ENCODE peak calls at places on chromosomes 7 and 10, in nine cellular contexts. J is endothelial cell of umbilical vein; C is upper lobe of left lung; T is GDM1; E is activated CD4-positive, alpha-beta T cell treated with anti-CD3 and anti-CD28 coated beads, Interleukin-2, amount 50 U/mL, for 1 hour; Y is progenitor cell of endocrine pancreas; U is left ventricle myocardium superior; K is SW 1271; Z is choroid plexus epithelial cell. L is an unnamed sample.

GRCh38 chr10:8035641-8036520 is 18.6 kb upstream of the GATA3 start:
- DNase-seq in J (no peak), C (no peak), T (no peak), E (no peak), Y (no peak), U (no peak), K (no peak), Z (no peak), L (no peak)

GRCh38 chr7:82012453-82012852 is 242.6 kb upstream of the HGF start:
- DNase-seq in J (no peak), C (no peak), T (no peak), E (no peak), Y (no peak), U (no peak), K (no peak), Z (peak), L (no peak)

GRCh38 chr7:77657427-77658331 is 38.6 kb upstream of the RSBN1L start:
- DNase-seq in J (peak), C (peak), T (no peak), E (no peak), Y (no peak), U (no peak), K (no peak), Z (peak), L (no peak)

GRCh38 chr7:44962483-44963251 is 16.1 kb downstream of the MYO1G start:
- DNase-seq in J (peak), C (no peak), T (no peak), E (no peak), Y (peak), U (peak), K (no peak), Z (peak), L (no peak)

GRCh38 chr10:78332013-78332412 is 298.4 kb downstream of the RPS24 start:
- DNase-seq in J (no peak), C (no peak), T (no peak), E (no peak), Y (no peak), U (no peak), K (no peak), Z (no peak), L (no peak)

GRCh38 chr7:46848944-46849343 is 733.0 kb downstream of the TNS3 start:
- DNase-seq in J (peak), C (no peak), T (no peak), E (no peak), Y (no peak), U (no peak), K (no peak), Z (peak), L (no peak)

GRCh38 chr7:132004528-132004927 is 448.1 kb upstream of the PODXL start:
- DNase-seq in J (no peak), C (no peak), T (no peak), E (no peak), Y (no peak), U (peak), K (no peak), Z (peak), L (no peak)

GRCh38 chr10:91745086-91745831 is 53.0 kb upstream of the TNKS2 start:
- DNase-seq in J (no peak), C (no peak), T (no peak), E (no peak), Y (peak), U (no peak), K (no peak), Z (peak), L (no peak)

GRCh38 chr7:127556404-127556803 is 29.0 kb downstream of the GCC1 start:
- DNase-seq in J (no peak), C (no peak), T (no peak), E (no peak), Y (no peak), U (no peak), K (no peak), Z (no peak), L (no peak)

GRCh38 chr7:72476608-72477305 is 64.6 kb upstream of the CALN1 start:
- DNase-seq in J (no peak), C (no peak), T (no peak), E (no peak), Y (no peak), U (no peak), K (no peak), Z (no peak), L (no peak)

GRCh38 chr7:94449151-94449725 is 54.5 kb downstream of the COL1A2 start:
- DNase-seq in J (peak), C (no peak), T (no peak), E (no peak), Y (no peak), U (no peak), K (no peak), Z (peak), L (no peak)

GRCh38 chr7:29459591-29459990 is 104.0 kb upstream of the PRR15 start:
- DNase-seq in J (no peak), C (no peak), T (no peak), E (no peak), Y (no peak), U (no peak), K (no peak), Z (no peak), L (no peak)

GRCh38 chr7:159078193-159078910 is 66.3 kb downstream of the VIPR2 start:
- DNase-seq in J (no peak), C (no peak), T (no peak), E (no peak), Y (no peak), U (no peak), K (no peak), Z (no peak), L (no peak)

GRCh38 chr7:2010551-2011265 is 222.0 kb downstream of the MAD1L1 start:
- DNase-seq in J (no peak), C (no peak), T (no peak), E (no peak), Y (no peak), U (peak), K (no peak), Z (no peak), L (no peak)

GRCh38 chr7:28536259-28536658 is 123.9 kb downstream of the CREB5 start:
- DNase-seq in J (no peak), C (no peak), T (no peak), E (no peak), Y (no peak), U (no peak), K (no peak), Z (peak), L (no peak)

L was measured in stimulated activated CD8-positive, alpha-beta memory T cell treated with anti-CD3 and anti-CD28 coated beads, Interleukin-4, amount 100 ng/mL, for 4 hours.